ENCODE peak calls at places on chromosomes 6 and 20, in eight cellular contexts. One of them, this sample, is unnamed.

GRCh38 chr20:1894471-1894950 is 696 bp upstream of the SIRPA start:
- DNase-seq in ovary: peak
- DNase-seq in GM12891: peak
- DNase-seq in tibial nerve: no peak
- DNase-seq in A549: peak
- DNase-seq in body of pancreas: peak
- DNase-seq in HCT116: no peak
- DNase-seq in heart left ventricle: peak
- DNase-seq in this sample: peak

GRCh38 chr6:69974193-69974592 is 107.8 kb downstream of the COL19A1 start:
- DNase-seq in heart left ventricle: peak
- DNase-seq in tibial nerve: no peak
- DNase-seq in body of pancreas: no peak
- DNase-seq in GM12891: no peak
- DNase-seq in ovary: no peak
- DNase-seq in A549: no peak
- DNase-seq in HCT116: no peak
- DNase-seq in this sample: no peak

GRCh38 chr6:20403766-20404640 is 2.3 kb downstream of the E2F3 start:
- DNase-seq in tibial nerve: no peak
- DNase-seq in HCT116: peak
- DNase-seq in GM12891: no peak
- DNase-seq in heart left ventricle: no peak
- DNase-seq in body of pancreas: peak
- DNase-seq in ovary: peak
- DNase-seq in A549: peak
- DNase-seq in this sample: peak

GRCh38 chr6:20688710-20689500 is 154.6 kb downstream of the CDKAL1 start:
- DNase-seq in heart left ventricle: no peak
- DNase-seq in GM12891: peak
- DNase-seq in body of pancreas: no peak
- DNase-seq in HCT116: no peak
- DNase-seq in tibial nerve: no peak
- DNase-seq in A549: no peak
- DNase-seq in ovary: no peak
- DNase-seq in this sample: no peak

GRCh38 chr6:122286512-122286911 is 112.9 kb upstream of the HSF2 start:
- DNase-seq in A549: no peak
- DNase-seq in GM12891: no peak
- DNase-seq in heart left ventricle: no peak
- DNase-seq in ovary: no peak
- DNase-seq in tibial nerve: no peak
- DNase-seq in HCT116: no peak
- DNase-seq in body of pancreas: no peak
- DNase-seq in this sample: no peak

GRCh38 chr20:24762371-24762770 is 186.7 kb upstream of the CST7 start:
- DNase-seq in heart left ventricle: no peak
- DNase-seq in HCT116: no peak
- DNase-seq in ovary: no peak
- DNase-seq in A549: no peak
- DNase-seq in tibial nerve: no peak
- DNase-seq in body of pancreas: no peak
- DNase-seq in GM12891: no peak
- DNase-seq in this sample: no peak

GRCh38 chr6:143701343-143702234 is 23.8 kb downstream of the PHACTR2 start:
- DNase-seq in tibial nerve: no peak
- DNase-seq in GM12891: no peak
- DNase-seq in ovary: no peak
- DNase-seq in heart left ventricle: no peak
- DNase-seq in body of pancreas: no peak
- DNase-seq in HCT116: no peak
- DNase-seq in A549: no peak
- DNase-seq in this sample: no peak

GRCh38 chr6:52139985-52140680 is 46.0 kb upstream of the IL17A start:
- DNase-seq in body of pancreas: no peak
- DNase-seq in A549: no peak
- DNase-seq in heart left ventricle: no peak
- DNase-seq in HCT116: no peak
- DNase-seq in GM12891: no peak
- DNase-seq in ovary: no peak
- DNase-seq in tibial nerve: no peak
- DNase-seq in this sample: no peak

GRCh38 chr6:113172531-113172966 is 684.6 kb upstream of the MARCKS start:
- DNase-seq in heart left ventricle: peak
- DNase-seq in body of pancreas: peak
- DNase-seq in A549: no peak
- DNase-seq in ovary: no peak
- DNase-seq in tibial nerve: no peak
- DNase-seq in GM12891: no peak
- DNase-seq in HCT116: no peak
- DNase-seq in this sample: no peak

GRCh38 chr6:89008299-89008698 is 44.9 kb upstream of the RNGTT start:
- DNase-seq in body of pancreas: no peak
- DNase-seq in A549: no peak
- DNase-seq in tibial nerve: no peak
- DNase-seq in heart left ventricle: no peak
- DNase-seq in HCT116: no peak
- DNase-seq in ovary: no peak
- DNase-seq in GM12891: no peak
- DNase-seq in this sample: no peak

GRCh38 chr6:97322811-97323210 is 39.8 kb upstream of the MMS22L start:
- DNase-seq in HCT116: no peak
- DNase-seq in body of pancreas: no peak
- DNase-seq in A549: no peak
- DNase-seq in tibial nerve: no peak
- DNase-seq in heart left ventricle: no peak
- DNase-seq in ovary: no peak
- DNase-seq in GM12891: no peak
- DNase-seq in this sample: no peak

GRCh38 chr6:5231289-5231688 is 29.5 kb downstream of the LYRM4 start:
- DNase-seq in heart left ventricle: no peak
- DNase-seq in GM12891: no peak
- DNase-seq in body of pancreas: no peak
- DNase-seq in tibial nerve: no peak
- DNase-seq in HCT116: no peak
- DNase-seq in A549: no peak
- DNase-seq in ovary: no peak
- DNase-seq in this sample: no peak

GRCh38 chr6:24205020-24205492 is 79.0 kb downstream of the NRSN1 start:
- DNase-seq in heart left ventricle: no peak
- DNase-seq in GM12891: peak
- DNase-seq in tibial nerve: no peak
- DNase-seq in A549: peak
- DNase-seq in ovary: no peak
- DNase-seq in HCT116: peak
- DNase-seq in body of pancreas: peak
- DNase-seq in this sample: peak

GRCh38 chr6:40251609-40252008 is 317.3 kb upstream of the MOCS1 start:
- DNase-seq in GM12891: no peak
- DNase-seq in HCT116: no peak
- DNase-seq in tibial nerve: no peak
- DNase-seq in ovary: no peak
- DNase-seq in heart left ventricle: no peak
- DNase-seq in A549: no peak
- DNase-seq in body of pancreas: no peak
- DNase-seq in this sample: no peak

GRCh38 chr6:72522735-72523141 is 99.1 kb upstream of the KCNQ5 start:
- DNase-seq in HCT116: no peak
- DNase-seq in GM12891: no peak
- DNase-seq in ovary: no peak
- DNase-seq in body of pancreas: peak
- DNase-seq in A549: peak
- DNase-seq in tibial nerve: no peak
- DNase-seq in heart left ventricle: no peak
- DNase-seq in this sample: peak

GRCh38 chr20:47328841-47329448 is 27.6 kb downstream of the ZMYND8 start:
- DNase-seq in HCT116: no peak
- DNase-seq in heart left ventricle: no peak
- DNase-seq in ovary: no peak
- DNase-seq in GM12891: no peak
- DNase-seq in tibial nerve: no peak
- DNase-seq in A549: no peak
- DNase-seq in body of pancreas: peak
- DNase-seq in this sample: no peak

GRCh38 chr6:113630365-113630737 is 226.8 kb upstream of the MARCKS start:
- DNase-seq in GM12891: no peak
- DNase-seq in tibial nerve: no peak
- DNase-seq in A549: no peak
- DNase-seq in HCT116: no peak
- DNase-seq in body of pancreas: no peak
- DNase-seq in heart left ventricle: no peak
- DNase-seq in ovary: no peak
- DNase-seq in this sample: no peak

GRCh38 chr6:79605968-79606764 is 25.0 kb upstream of the SH3BGRL2 start:
- DNase-seq in GM12891: no peak
- DNase-seq in heart left ventricle: no peak
- DNase-seq in A549: peak
- DNase-seq in tibial nerve: no peak
- DNase-seq in ovary: no peak
- DNase-seq in body of pancreas: no peak
- DNase-seq in HCT116: no peak
- DNase-seq in this sample: no peak

GRCh38 chr20:2692036-2692885 is at the start of gene EBF4:
- DNase-seq in body of pancreas: peak
- DNase-seq in GM12891: peak
- DNase-seq in A549: peak
- DNase-seq in HCT116: no peak
- DNase-seq in tibial nerve: no peak
- DNase-seq in heart left ventricle: peak
- DNase-seq in ovary: peak
- DNase-seq in this sample: peak

GRCh38 chr6:162404926-162405325 is 322.6 kb downstream of the PRKN start:
- DNase-seq in GM12891: no peak
- DNase-seq in tibial nerve: no peak
- DNase-seq in HCT116: no peak
- DNase-seq in A549: no peak
- DNase-seq in ovary: no peak
- DNase-seq in heart left ventricle: no peak
- DNase-seq in body of pancreas: no peak
- DNase-seq in this sample: no peak

GRCh38 chr6:97947841-97948240 is 664.8 kb upstream of the MMS22L start:
- DNase-seq in A549: no peak
- DNase-seq in tibial nerve: no peak
- DNase-seq in ovary: no peak
- DNase-seq in body of pancreas: peak
- DNase-seq in heart left ventricle: peak
- DNase-seq in HCT116: peak
- DNase-seq in GM12891: no peak
- DNase-seq in this sample: no peak

GRCh38 chr6:139490482-139490881 is 116.0 kb upstream of the CITED2 start:
- DNase-seq in A549: no peak
- DNase-seq in tibial nerve: no peak
- DNase-seq in body of pancreas: peak
- DNase-seq in GM12891: no peak
- DNase-seq in heart left ventricle: no peak
- DNase-seq in ovary: no peak
- DNase-seq in HCT116: no peak
- DNase-seq in this sample: no peak

GRCh38 chr20:24492031-24492607 is 22.7 kb downstream of the SYNDIG1 start:
- DNase-seq in heart left ventricle: no peak
- DNase-seq in tibial nerve: no peak
- DNase-seq in GM12891: no peak
- DNase-seq in A549: peak
- DNase-seq in body of pancreas: no peak
- DNase-seq in ovary: no peak
- DNase-seq in HCT116: no peak
- DNase-seq in this sample: no peak

GRCh38 chr6:169234634-169235033 is 19.0 kb downstream of the THBS2 start:
- DNase-seq in heart left ventricle: no peak
- DNase-seq in GM12891: no peak
- DNase-seq in HCT116: no peak
- DNase-seq in body of pancreas: no peak
- DNase-seq in ovary: peak
- DNase-seq in tibial nerve: no peak
- DNase-seq in A549: no peak
- DNase-seq in this sample: no peak

GRCh38 chr6:169236545-169236944 is 17.1 kb downstream of the THBS2 start:
- DNase-seq in A549: no peak
- DNase-seq in ovary: peak
- DNase-seq in HCT116: no peak
- DNase-seq in body of pancreas: no peak
- DNase-seq in GM12891: no peak
- DNase-seq in tibial nerve: no peak
- DNase-seq in heart left ventricle: no peak
- DNase-seq in this sample: no peak

GRCh38 chr6:169233832-169234231 is 19.8 kb downstream of the THBS2 start:
- DNase-seq in heart left ventricle: no peak
- DNase-seq in HCT116: no peak
- DNase-seq in body of pancreas: no peak
- DNase-seq in tibial nerve: no peak
- DNase-seq in GM12891: no peak
- DNase-seq in ovary: peak
- DNase-seq in A549: no peak
- DNase-seq in this sample: no peak

GRCh38 chr6:169236988-169237387 is 16.7 kb downstream of the THBS2 start:
- DNase-seq in HCT116: no peak
- DNase-seq in body of pancreas: no peak
- DNase-seq in tibial nerve: no peak
- DNase-seq in GM12891: no peak
- DNase-seq in A549: no peak
- DNase-seq in ovary: no peak
- DNase-seq in heart left ventricle: no peak
- DNase-seq in this sample: no peak

GRCh38 chr6:169235286-169235685 is 18.4 kb downstream of the THBS2 start:
- DNase-seq in tibial nerve: no peak
- DNase-seq in A549: no peak
- DNase-seq in ovary: peak
- DNase-seq in HCT116: no peak
- DNase-seq in GM12891: no peak
- DNase-seq in heart left ventricle: no peak
- DNase-seq in body of pancreas: no peak
- DNase-seq in this sample: no peak
- TF ChIP-seq POLR2A in tibial nerve: no peak
- TF ChIP-seq POLR2A in A549: no peak
- TF ChIP-seq POLR2A in ovary: no peak
- TF ChIP-seq POLR2A in HCT116: no peak
- TF ChIP-seq POLR2A in GM12891: no peak
- TF ChIP-seq POLR2A in heart left ventricle: no peak
- TF ChIP-seq POLR2A in body of pancreas: no peak
- TF ChIP-seq POLR2A in this sample: no peak

GRCh38 chr6:134168580-134169223 is 116.3 kb upstream of the SLC2A12 start:
- DNase-seq in HCT116: no peak
- DNase-seq in tibial nerve: no peak
- DNase-seq in GM12891: no peak
- DNase-seq in body of pancreas: no peak
- DNase-seq in heart left ventricle: no peak
- DNase-seq in A549: no peak
- DNase-seq in ovary: no peak
- DNase-seq in this sample: no peak
- TF ChIP-seq POLR2A in HCT116: no peak
- TF ChIP-seq POLR2A in tibial nerve: no peak
- TF ChIP-seq POLR2A in GM12891: no peak
- TF ChIP-seq POLR2A in body of pancreas: no peak
- TF ChIP-seq POLR2A in heart left ventricle: no peak
- TF ChIP-seq POLR2A in A549: no peak
- TF ChIP-seq POLR2A in ovary: no peak
- TF ChIP-seq POLR2A in this sample: no peak

GRCh38 chr20:36572701-36573102 is 695 bp upstream of the TGIF2 start:
- DNase-seq in body of pancreas: peak
- DNase-seq in A549: no peak
- DNase-seq in HCT116: no peak
- DNase-seq in ovary: no peak
- DNase-seq in GM12891: no peak
- DNase-seq in tibial nerve: no peak
- DNase-seq in heart left ventricle: no peak
- DNase-seq in this sample: peak
- TF ChIP-seq POLR2A in body of pancreas: no peak
- TF ChIP-seq POLR2A in A549: no peak
- TF ChIP-seq POLR2A in HCT116: no peak
- TF ChIP-seq POLR2A in ovary: no peak
- TF ChIP-seq POLR2A in GM12891: no peak
- TF ChIP-seq POLR2A in tibial nerve: no peak
- TF ChIP-seq POLR2A in heart left ventricle: no peak
- TF ChIP-seq POLR2A in this sample: no peak

GRCh38 chr6:135498178-135498841 is 770 bp upstream of the AHI1 start:
- DNase-seq in GM12891: no peak
- DNase-seq in tibial nerve: peak
- DNase-seq in body of pancreas: peak
- DNase-seq in HCT116: peak
- DNase-seq in heart left ventricle: peak
- DNase-seq in ovary: peak
- DNase-seq in A549: peak
- DNase-seq in this sample: peak
- TF ChIP-seq POLR2A in GM12891: no peak
- TF ChIP-seq POLR2A in tibial nerve: peak
- TF ChIP-seq POLR2A in body of pancreas: peak
- TF ChIP-seq POLR2A in HCT116: peak
- TF ChIP-seq POLR2A in heart left ventricle: no peak
- TF ChIP-seq POLR2A in ovary: peak
- TF ChIP-seq POLR2A in A549: peak
- TF ChIP-seq POLR2A in this sample: no peak

This sample was measured in NB4.